ENCODE peak calls at places on chromosomes 3 and 15, in nine cellular contexts. M is lower lobe of right lung, N is body of pancreas, D is tibial nerve, Y is fibroblast of mammary gland, K is coronary artery, J is ovary, X is HFF-Myc, W is mammary epithelial cell. B is an unnamed sample.

GRCh38 chr15:52368402-52368801 is 72.8 kb upstream of the MYO5C start:
- DNase-seq in W (no peak), M (no peak), Y (no peak), J (no peak), N (no peak), X (no peak), K (no peak), D (no peak), B (no peak)

GRCh38 chr3:55482496-55483195 is 4.5 kb downstream of the WNT5A start:
- DNase-seq in Y (peak), D (no peak), J (peak), K (no peak), N (peak), W (no peak), M (no peak), X (no peak), B (no peak)

GRCh38 chr3:14535616-14536015 is 4.5 kb downstream of the GRIP2 start:
- DNase-seq in W (no peak), K (no peak), Y (no peak), X (no peak), N (no peak), J (no peak), D (no peak), M (peak), B (no peak)

GRCh38 chr15:77001351-77001750 is 6.4 kb downstream of the PSTPIP1 start:
- DNase-seq in D (no peak), N (no peak), W (no peak), Y (no peak), M (peak), X (no peak), K (no peak), J (no peak), B (no peak)

GRCh38 chr15:71400347-71400746 is 285.1 kb downstream of the THSD4 start:
- DNase-seq in D (no peak), X (no peak), M (no peak), N (no peak), J (no peak), Y (peak), W (no peak), K (no peak), B (no peak)

GRCh38 chr15:49038382-49038781 is 7.9 kb downstream of the SECISBP2L start:
- DNase-seq in W (no peak), X (no peak), D (no peak), N (peak), J (no peak), K (no peak), M (no peak), Y (peak), B (no peak)

GRCh38 chr15:84817461-84818081 is 415 bp downstream of the ALPK3 start:
- DNase-seq in Y (no peak), D (no peak), K (peak), N (no peak), W (no peak), M (no peak), X (no peak), J (no peak), B (no peak)

GRCh38 chr3:43747641-43748040 is 56.9 kb downstream of the ABHD5 start:
- DNase-seq in D (no peak), Y (peak), K (no peak), X (no peak), W (no peak), N (no peak), M (no peak), J (no peak), B (no peak)

GRCh38 chr15:39331584-39331983 is 249.3 kb upstream of the THBS1 start:
- DNase-seq in M (no peak), X (no peak), K (no peak), J (no peak), W (peak), D (no peak), Y (no peak), N (no peak), B (peak)

GRCh38 chr3:57825116-57825515 is 69.0 kb downstream of the SLMAP start:
- DNase-seq in Y (no peak), J (no peak), K (no peak), W (no peak), N (no peak), X (no peak), D (no peak), M (no peak), B (no peak)

GRCh38 chr3:30720586-30721313 is 114.3 kb downstream of the TGFBR2 start:
- DNase-seq in D (no peak), J (no peak), X (peak), N (no peak), W (peak), Y (peak), M (no peak), K (no peak), B (peak)

GRCh38 chr3:48301814-48302194 is 31.7 kb downstream of the SPINK8 start:
- DNase-seq in X (peak), Y (peak), D (peak), J (peak), W (peak), M (peak), K (no peak), N (peak), B (peak)

GRCh38 chr3:192155194-192155593 is 572.1 kb downstream of the FGF12 start:
- DNase-seq in J (no peak), D (no peak), X (no peak), K (no peak), N (no peak), W (no peak), Y (no peak), M (no peak), B (no peak)

GRCh38 chr3:42080452-42080872 is 10.7 kb upstream of the TRAK1 start:
- DNase-seq in K (peak), Y (peak), J (no peak), X (no peak), M (no peak), D (no peak), W (peak), N (peak), B (peak)

GRCh38 chr15:77186518-77187095 is 115.7 kb upstream of the TSPAN3 start:
- DNase-seq in Y (peak), J (no peak), N (no peak), D (no peak), X (no peak), K (no peak), M (no peak), W (no peak), B (peak)

GRCh38 chr15:61951949-61952348 is 108.3 kb downstream of the VPS13C start:
- DNase-seq in N (peak), D (no peak), K (no peak), X (no peak), M (no peak), Y (no peak), W (no peak), J (no peak), B (peak)

GRCh38 chr3:69869021-69869420 is 129.8 kb downstream of the MITF start:
- DNase-seq in J (no peak), X (no peak), W (no peak), K (no peak), N (no peak), D (no peak), Y (no peak), M (no peak), B (no peak)

GRCh38 chr3:14410501-14411165 is 8.2 kb downstream of the SLC6A6 start:
- DNase-seq in W (peak), N (no peak), J (no peak), M (peak), K (no peak), D (no peak), Y (peak), X (no peak), B (peak)

GRCh38 chr3:76700323-76700722 is 339.6 kb upstream of the ROBO2 start:
- DNase-seq in K (no peak), N (no peak), J (no peak), D (no peak), M (no peak), Y (no peak), W (no peak), X (no peak), B (no peak)

GRCh38 chr3:15860014-15860934 is 62.5 kb upstream of the ANKRD28 start:
- DNase-seq in Y (peak), N (peak), W (peak), K (peak), M (peak), X (peak), D (peak), J (peak), B (peak)

GRCh38 chr15:87752250-87752951 is 504.1 kb downstream of the NTRK3 start:
- DNase-seq in N (no peak), M (no peak), X (peak), J (no peak), W (peak), D (peak), Y (peak), K (no peak), B (peak)

GRCh38 chr3:148087601-148088371 is 609.9 kb upstream of the AGTR1 start:
- DNase-seq in M (no peak), W (no peak), N (no peak), X (no peak), D (no peak), J (no peak), K (no peak), Y (no peak), B (no peak)

GRCh38 chr3:188721312-188721711 is 450.5 kb upstream of the TPRG1 start:
- DNase-seq in N (no peak), K (no peak), D (no peak), M (no peak), X (no peak), J (no peak), Y (no peak), W (no peak), B (no peak)

GRCh38 chr15:65660927-65661326 is 39.2 kb downstream of the SLC24A1 start:
- DNase-seq in M (no peak), N (no peak), J (no peak), Y (peak), D (no peak), K (no peak), W (peak), X (no peak), B (peak)

GRCh38 chr15:33699145-33699544 is 269.2 kb upstream of the CHRM5 start:
- DNase-seq in Y (no peak), W (no peak), M (no peak), N (no peak), X (no peak), J (no peak), K (no peak), D (no peak), B (no peak)

GRCh38 chr15:60584355-60585023 is 105.5 kb upstream of the ICE2 start:
- DNase-seq in K (no peak), Y (no peak), D (no peak), X (no peak), M (no peak), W (peak), J (no peak), N (no peak), B (peak)

GRCh38 chr3:154152741-154153140 is 31.6 kb downstream of the ARHGEF26 start:
- DNase-seq in J (no peak), Y (no peak), M (no peak), D (no peak), N (no peak), K (no peak), W (no peak), X (no peak), B (no peak)

GRCh38 chr3:50342818-50343633 is 2.4 kb upstream of the RASSF1 start:
- DNase-seq in K (no peak), D (no peak), J (no peak), N (no peak), Y (no peak), M (no peak), W (no peak), X (no peak), B (no peak)

GRCh38 chr15:92656089-92656488 is 514 bp upstream of the FAM174B start:
- DNase-seq in W (no peak), J (no peak), K (no peak), D (no peak), N (no peak), X (no peak), M (no peak), Y (no peak), B (no peak)
- H3K4me3 ChIP-seq in W (no peak), J (peak), K (peak), D (peak), N (no peak), X (no peak), M (peak), Y (no peak), B (no peak)

GRCh38 chr3:141460097-141460704 is 26.6 kb upstream of the RASA2 start:
- DNase-seq in W (peak), K (peak), Y (peak), N (peak), X (peak), J (peak), M (peak), D (peak), B (peak)
- TF ChIP-seq CTCF in W (peak), K (peak), Y (peak), N (peak), X (peak), J (peak), M (peak), D (peak), B (peak)

GRCh38 chr3:112531358-112531781 is 30.4 kb downstream of the ATG3 start:
- DNase-seq in J (no peak), X (no peak), W (no peak), D (no peak), K (no peak), Y (peak), N (no peak), M (no peak), B (peak)

GRCh38 chr3:112530573-112530972 is 31.2 kb downstream of the ATG3 start:
- DNase-seq in W (no peak), Y (no peak), J (no peak), N (no peak), M (no peak), K (no peak), X (no peak), D (no peak), B (peak)
- H3K4me3 ChIP-seq in W (no peak), Y (no peak), J (no peak), N (no peak), M (no peak), K (no peak), X (no peak), D (no peak), B (no peak)

GRCh38 chr3:197520311-197521276 is 35.2 kb downstream of the BDH1 start:
- DNase-seq in X (no peak), M (peak), Y (peak), K (no peak), J (no peak), W (no peak), D (no peak), N (peak), B (peak)
- TF ChIP-seq CTCF in X (no peak), M (no peak), Y (no peak), K (no peak), J (no peak), W (no peak), D (no peak), N (no peak), B (no peak)

GRCh38 chr15:68430471-68431036 is 1.4 kb downstream of the ITGA11 start:
- DNase-seq in Y (no peak), X (no peak), W (no peak), N (no peak), K (no peak), M (no peak), D (no peak), J (no peak), B (no peak)
- H3K4me3 ChIP-seq in Y (peak), X (peak), W (peak), N (no peak), K (peak), M (peak), D (peak), J (peak), B (no peak)

GRCh38 chr3:177484926-177485325 is 287.6 kb upstream of the TBL1XR1 start:
- DNase-seq in Y (peak), W (no peak), M (no peak), D (no peak), X (no peak), N (no peak), J (no peak), K (no peak), B (peak)

GRCh38 chr3:177482048-177482741 is 284.9 kb upstream of the TBL1XR1 start:
- DNase-seq in X (no peak), J (no peak), M (no peak), K (no peak), D (no peak), Y (peak), N (no peak), W (no peak), B (no peak)

GRCh38 chr3:177484206-177484605 is 286.9 kb upstream of the TBL1XR1 start:
- DNase-seq in W (no peak), N (no peak), M (no peak), X (no peak), Y (no peak), D (no peak), K (no peak), J (no peak), B (no peak)

GRCh38 chr3:177481329-177481728 is 284.0 kb upstream of the TBL1XR1 start:
- DNase-seq in W (no peak), N (no peak), J (no peak), K (no peak), X (no peak), D (no peak), M (no peak), Y (no peak), B (no peak)

GRCh38 chr3:177483182-177483967 is 286.1 kb upstream of the TBL1XR1 start:
- DNase-seq in D (no peak), X (no peak), J (no peak), K (no peak), W (peak), M (no peak), Y (no peak), N (peak), B (peak)
- TF ChIP-seq CTCF in D (no peak), X (peak), J (no peak), K (no peak), W (peak), M (no peak), Y (peak), N (peak), B (peak)

GRCh38 chr3:13191016-13191415 is 117.8 kb upstream of the IQSEC1 start:
- DNase-seq in K (no peak), X (no peak), W (no peak), J (no peak), Y (no peak), N (no peak), D (no peak), M (no peak), B (no peak)
- H3K4me3 ChIP-seq in K (no peak), X (no peak), W (no peak), J (no peak), Y (no peak), N (no peak), D (no peak), M (no peak), B (no peak)

GRCh38 chr3:144771401-144771870 is 799.8 kb downstream of the DIPK2A start:
- DNase-seq in K (no peak), J (no peak), D (no peak), M (no peak), N (no peak), W (no peak), X (peak), Y (peak), B (no peak)

GRCh38 chr3:144772372-144772771 is 800.7 kb downstream of the DIPK2A start:
- DNase-seq in Y (no peak), D (no peak), J (no peak), X (no peak), N (no peak), M (no peak), W (no peak), K (no peak), B (peak)

GRCh38 chr3:144770291-144770690 is 798.7 kb downstream of the DIPK2A start:
- DNase-seq in W (no peak), N (no peak), Y (no peak), X (no peak), M (no peak), J (no peak), K (no peak), D (no peak), B (no peak)

GRCh38 chr3:144773344-144773743 is 801.7 kb downstream of the DIPK2A start:
- DNase-seq in J (no peak), M (no peak), D (no peak), X (no peak), W (no peak), K (no peak), Y (no peak), N (no peak), B (no peak)

DNA sequence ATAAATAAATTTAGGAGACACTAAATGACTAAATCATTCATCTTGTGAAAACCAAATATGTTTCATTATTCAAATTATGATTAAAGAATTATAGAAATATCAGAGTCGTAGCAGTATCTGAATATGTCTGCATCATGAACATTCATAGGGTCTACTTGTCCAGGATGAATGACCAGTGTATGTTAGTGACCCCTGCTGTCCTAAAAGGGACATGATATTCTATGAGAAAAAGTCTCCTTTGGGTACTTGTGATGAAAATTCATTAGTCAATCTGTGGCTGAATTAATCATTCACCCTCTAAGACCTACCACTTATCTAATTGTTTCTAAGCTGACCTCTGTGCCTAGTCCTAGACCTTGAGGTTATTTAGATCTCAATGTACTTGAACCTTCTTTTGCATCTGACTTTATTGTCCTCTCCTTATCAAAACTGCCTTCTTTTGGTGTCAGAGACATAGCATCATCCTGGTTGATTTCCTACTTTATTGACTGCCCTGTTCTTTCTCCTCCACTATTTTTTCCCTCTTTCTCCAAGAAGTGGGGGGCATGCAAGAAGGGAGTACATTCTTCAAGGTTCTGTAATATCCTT is 799.3 kb downstream of the DIPK2A start:
- DNase-seq in N (no peak), D (peak), M (no peak), W (no peak), Y (peak), K (no peak), X (peak), J (no peak), B (peak)
- TF ChIP-seq CTCF in N (peak), D (peak), M (peak), W (peak), Y (peak), K (no peak), X (peak), J (no peak), B (peak)

GRCh38 chr3:142894493-142894892 is 5.6 kb upstream of the PCOLCE2 start:
- DNase-seq in N (no peak), M (no peak), D (no peak), J (no peak), Y (no peak), K (no peak), W (no peak), X (no peak), B (no peak)

GRCh38 chr3:142897807-142898206 is 8.9 kb upstream of the PCOLCE2 start:
- DNase-seq in W (no peak), N (no peak), M (no peak), Y (no peak), K (no peak), D (no peak), J (no peak), X (no peak), B (no peak)

GRCh38 chr3:142896201-142896755 is 7.4 kb upstream of the PCOLCE2 start:
- DNase-seq in K (no peak), X (no peak), W (peak), J (no peak), Y (peak), D (no peak), N (no peak), M (no peak), B (peak)

GRCh38 chr3:142898346-142899213 is 9.7 kb upstream of the PCOLCE2 start:
- DNase-seq in Y (no peak), J (no peak), W (no peak), D (no peak), M (no peak), X (no peak), N (no peak), K (no peak), B (no peak)

DNA sequence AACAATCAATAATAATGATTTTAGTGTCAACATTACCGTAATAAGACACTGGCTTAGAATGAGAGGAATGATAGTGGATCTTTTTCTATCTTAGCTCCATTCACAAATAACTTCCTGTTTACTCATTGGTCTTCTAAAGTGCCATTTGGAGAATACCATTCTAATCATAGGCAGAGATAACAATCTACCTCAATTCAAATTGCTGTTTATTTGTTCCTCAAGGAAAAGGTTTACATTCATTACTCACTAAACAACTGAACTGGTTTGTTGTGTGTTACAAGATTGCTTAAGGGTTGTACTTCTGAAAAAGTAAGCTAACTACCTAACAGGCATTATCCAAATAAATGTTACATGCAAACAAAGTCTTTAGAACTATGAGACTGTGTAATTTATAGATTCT is 8.1 kb upstream of the PCOLCE2 start:
- DNase-seq in D (no peak), J (no peak), Y (no peak), W (no peak), N (no peak), X (no peak), K (no peak), M (no peak), B (peak)
- H3K4me3 ChIP-seq in D (no peak), J (no peak), Y (no peak), W (no peak), N (no peak), X (no peak), K (no peak), M (no peak), B (no peak)